ENCODE peak calls at places on chromosomes 6 and 20, in four cellular contexts. M is IMR-90, H is HepG2, C is K562. X is an unnamed sample. For H3K4me1, the result is how much of the 10 kb centered on the place peaks cover.

GRCh38 chr6:160137989-160138835 is 16.6 kb downstream of the SLC22A1 start:
- DNase-seq in M (peak), C (peak), H (peak), X (peak)

GRCh38 chr6:11778648-11779307 is at the start of gene ADTRP:
- DNase-seq in H (no peak), M (no peak), C (no peak), X (no peak)

GRCh38 chr6:98871057-98871456 is 36.7 kb downstream of the POU3F2 start:
- DNase-seq in C (no peak), H (no peak), M (no peak), X (no peak)

GRCh38 chr20:59010995-59011873 is 4.2 kb upstream of the CTSZ start:
- DNase-seq in M (peak), C (no peak), H (peak), X (no peak)

GRCh38 chr20:24917056-24917455 is 32.0 kb upstream of the CST7 start:
- DNase-seq in M (no peak), H (no peak), C (no peak), X (no peak)

GRCh38 chr6:20006039-20006438 is 168.9 kb downstream of the ID4 start:
- DNase-seq in H (no peak), C (no peak), M (no peak), X (no peak)

GRCh38 chr20:55354700-55355099 is 650.6 kb downstream of the CBLN4 start:
- DNase-seq in M (no peak), C (no peak), H (no peak), X (peak)

GRCh38 chr20:6709865-6710595 is 57.5 kb upstream of the BMP2 start:
- DNase-seq in H (peak), M (peak), C (no peak), X (no peak)

GRCh38 chr6:2959909-2960719 is 11.3 kb downstream of the SERPINB6 start:
- DNase-seq in C (no peak), M (peak), H (no peak), X (no peak)

GRCh38 chr6:52243282-52243893 is 912 bp downstream of the IL17F start:
- DNase-seq in C (no peak), M (peak), H (no peak), X (no peak)

GRCh38 chr6:3119040-3119723 is 671 bp downstream of the BPHL start:
- DNase-seq in H (peak), C (no peak), M (peak), X (no peak)

GRCh38 chr6:165117121-165117520 is 192.3 kb downstream of the C6orf118 start:
- DNase-seq in M (no peak), H (no peak), C (no peak), X (no peak)

GRCh38 chr6:159982726-159983506 is 14.0 kb downstream of the IGF2R start:
- DNase-seq in C (no peak), M (peak), H (no peak), X (no peak)

GRCh38 chr6:168546173-168546572 is 105.2 kb downstream of the SMOC2 start:
- DNase-seq in C (no peak), H (no peak), M (no peak), X (no peak)

GRCh38 chr6:40192516-40192915 is 258.3 kb upstream of the MOCS1 start:
- DNase-seq in C (no peak), H (no peak), M (no peak), X (no peak)

GRCh38 chr6:12929678-12930077 is 213.1 kb downstream of the PHACTR1 start:
- DNase-seq in C (no peak), H (no peak), M (no peak), X (no peak)

GRCh38 chr20:31945790-31946189 is 6.1 kb downstream of the PDRG1 start:
- DNase-seq in H (no peak), C (no peak), M (no peak), X (no peak)

GRCh38 chr6:12761376-12762115 is 45.0 kb downstream of the PHACTR1 start:
- DNase-seq in M (no peak), H (no peak), C (no peak), X (no peak)

GRCh38 chr6:20565291-20565690 is 31.0 kb downstream of the CDKAL1 start:
- DNase-seq in M (peak), C (no peak), H (no peak), X (no peak)

GRCh38 chr6:14754636-14755513 is 491.0 kb upstream of the JARID2 start:
- DNase-seq in H (no peak), M (no peak), C (no peak), X (no peak)

GRCh38 chr6:146851837-146852236 is 253.1 kb downstream of the ADGB start:
- DNase-seq in H (no peak), M (peak), C (no peak), X (no peak)

GRCh38 chr6:32168807-32169206 is 4.4 kb downstream of the EGFL8 start:
- DNase-seq in C (peak), H (no peak), M (peak), X (no peak)

GRCh38 chr6:82767037-82767436 is 298.6 kb downstream of the UBE3D start:
- DNase-seq in M (no peak), H (no peak), C (no peak), X (no peak)

GRCh38 chr6:99013145-99013544 is 65.4 kb upstream of the FBXL4 start:
- DNase-seq in M (peak), C (no peak), H (no peak), X (no peak)

GRCh38 chr20:8492182-8492581 is 360.1 kb downstream of the PLCB1 start:
- DNase-seq in H (no peak), C (no peak), M (no peak), X (no peak)

GRCh38 chr6:154715449-154715848 is 17.8 kb upstream of the SCAF8 start:
- DNase-seq in H (no peak), M (no peak), C (no peak), X (no peak)

GRCh38 chr6:87407531-87407895 is 259 bp upstream of the CFAP206 start:
- DNase-seq in C (no peak), H (no peak), M (peak), X (no peak)

GRCh38 chr20:57498425-57499400 is 26.2 kb downstream of the CTCFL start:
- DNase-seq in H (no peak), M (peak), C (no peak), X (peak)

GRCh38 chr6:7156666-7157278 is 49.0 kb downstream of the RREB1 start:
- DNase-seq in C (no peak), M (peak), H (no peak), X (no peak)

GRCh38 chr6:129643968-129644367 is 66.0 kb downstream of the ARHGAP18 start:
- DNase-seq in M (no peak), H (no peak), C (no peak), X (no peak)

GRCh38 chr6:127516676-127517273 is 2.4 kb downstream of the MTCL3 start:
- DNase-seq in M (peak), H (peak), C (peak), X (peak)

GRCh38 chr6:31272431-31272830 is 539 bp upstream of the HLA-C start:
- DNase-seq in H (no peak), M (no peak), C (no peak), X (no peak)

GRCh38 chr6:143734641-143735063 is 56.9 kb downstream of the PHACTR2 start:
- DNase-seq in H (no peak), C (no peak), M (no peak), X (peak)

GRCh38 chr6:19880066-19880465 is 42.9 kb downstream of the ID4 start:
- DNase-seq in H (no peak), M (no peak), C (no peak), X (no peak)

GRCh38 chr6:31493875-31494694 is 3.9 kb upstream of the MICB start:
- DNase-seq in H (peak), M (peak), C (peak), X (peak)

GRCh38 chr20:20211274-20211987 is 156.5 kb upstream of the INSM1 start:
- DNase-seq in C (no peak), M (no peak), H (no peak), X (no peak)

GRCh38 chr20:38172344-38172743 is 7.3 kb upstream of the TGM2 start:
- DNase-seq in C (no peak), H (peak), M (peak), X (no peak)

GRCh38 chr6:131058236-131058635 is 4.8 kb downstream of the EPB41L2 start:
- DNase-seq in C (no peak), H (no peak), M (peak), X (no peak)

GRCh38 chr6:112946051-112946450 is 598.9 kb downstream of the RFPL4B start:
- DNase-seq in M (peak), C (no peak), H (no peak), X (no peak)

GRCh38 chr6:111041917-111042316 is 45.4 kb upstream of the SLC16A10 start:
- DNase-seq in M (no peak), H (no peak), C (no peak), X (no peak)

GRCh38 chr6:111050265-111051023 is 36.9 kb upstream of the SLC16A10 start:
- DNase-seq in M (no peak), H (no peak), C (no peak), X (no peak)

GRCh38 chr6:111052171-111052570 is 35.1 kb upstream of the SLC16A10 start:
- DNase-seq in H (no peak), C (no peak), M (no peak), X (no peak)

DNA sequence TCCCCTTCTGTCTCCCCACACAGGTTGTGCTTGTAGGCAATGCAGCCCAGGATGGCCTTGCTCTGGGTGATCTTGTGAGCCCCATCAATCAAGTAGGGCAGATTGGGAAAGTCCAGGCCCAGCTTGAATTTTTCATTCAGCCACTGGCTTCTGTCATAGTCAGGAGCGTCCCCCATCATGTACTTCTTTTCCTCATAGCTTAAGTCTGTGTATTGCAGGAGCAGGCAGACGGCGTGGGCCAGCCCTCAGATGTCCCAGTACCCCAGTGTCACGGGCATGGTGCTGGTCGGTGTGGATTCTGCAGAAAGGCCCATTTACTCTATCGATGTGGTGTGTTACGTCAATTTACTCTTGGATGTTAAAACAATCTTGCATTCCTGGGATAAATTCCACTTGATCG is 40.1 kb upstream of the SLC16A10 start:
- DNase-seq in H (no peak), M (no peak), C (no peak), X (no peak)
- TF ChIP-seq MXI1 in H (no peak), M (no peak), C (no peak), X (no peak)

DNA sequence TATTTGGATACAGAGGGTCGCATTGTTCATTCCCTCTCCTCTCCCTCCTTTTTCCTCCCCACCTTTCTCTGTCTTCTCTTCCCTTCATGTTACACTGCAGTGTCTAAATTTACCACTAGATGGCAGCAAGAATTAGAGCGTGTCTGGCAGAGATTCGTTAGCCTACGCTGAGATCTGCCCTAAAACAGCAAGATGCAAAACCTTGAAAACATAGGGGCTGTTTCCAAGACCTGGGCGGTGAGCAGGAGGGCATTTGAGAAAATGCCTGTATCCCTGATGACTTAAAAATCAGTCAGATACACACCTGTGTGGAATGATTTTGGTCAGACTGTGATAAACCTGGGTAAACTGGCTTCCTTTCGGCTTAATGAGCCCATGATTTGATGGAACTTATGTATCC is 101.5 kb upstream of the ISM1 start:
- DNase-seq in C (peak), H (peak), M (peak), X (peak)
- H3K4me1 ChIP-seq in C (under half), H (under half), M (under half), X (under half)

GRCh38 chr6:33213166-33213988 is 5.1 kb downstream of the RING1 start:
- DNase-seq in H (no peak), M (no peak), C (peak), X (peak)
- TF ChIP-seq MXI1 in H (no peak), M (no peak), C (no peak), X (no peak)

GRCh38 chr20:49823152-49823847 is 10.7 kb downstream of the SLC9A8 start:
- DNase-seq in M (no peak), H (no peak), C (no peak), X (no peak)
- H3K4me1 ChIP-seq in M (under half), H (under half), C (under half), X (under half)

GRCh38 chr20:17679786-17680127 is 2.3 kb downstream of the RRBP1 start:
- DNase-seq in M (no peak), C (no peak), H (no peak), X (no peak)

GRCh38 chr20:17680128-17680835 is 1.8 kb downstream of the RRBP1 start:
- DNase-seq in C (peak), M (peak), H (peak), X (no peak)

GRCh38 chr20:17682103-17682888 is at the start of gene RRBP1:
- DNase-seq in C (peak), H (peak), M (peak), X (peak)

GRCh38 chr20:17681741-17682102 is 320 bp downstream of the RRBP1 start:
- DNase-seq in H (no peak), C (peak), M (no peak), X (no peak)

GRCh38 chr20:17680836-17681740 is 954 bp downstream of the RRBP1 start:
- DNase-seq in M (peak), C (peak), H (peak), X (peak)
- TF ChIP-seq MXI1 in M (peak), C (no peak), H (peak), X (no peak)